ENCODE peak calls at places on chromosome 16, in four cellular contexts. One of them, this sample, is unnamed.

GRCh38 chr16:53058882-53059281 is 4.1 kb downstream of the CHD9 start:
- DNase-seq in tibial nerve: no peak
- DNase-seq in NCI-H1105: no peak
- DNase-seq in CD8-positive, alpha-beta memory T cell: no peak
- DNase-seq in this sample: no peak

GRCh38 chr16:66459878-66460277 is 32.8 kb downstream of the BEAN1 start:
- DNase-seq in NCI-H1105: no peak
- DNase-seq in tibial nerve: no peak
- DNase-seq in CD8-positive, alpha-beta memory T cell: no peak
- DNase-seq in this sample: no peak

GRCh38 chr16:58465817-58466216 is 34.1 kb upstream of the NDRG4 start:
- DNase-seq in tibial nerve: no peak
- DNase-seq in CD8-positive, alpha-beta memory T cell: no peak
- DNase-seq in NCI-H1105: no peak
- DNase-seq in this sample: no peak

GRCh38 chr16:2535644-2536021 is 2.2 kb upstream of the PDPK1 start:
- DNase-seq in CD8-positive, alpha-beta memory T cell: peak
- DNase-seq in tibial nerve: no peak
- DNase-seq in NCI-H1105: no peak
- DNase-seq in this sample: no peak

GRCh38 chr16:77663711-77664110 is 58.6 kb upstream of the NUDT7 start:
- DNase-seq in tibial nerve: no peak
- DNase-seq in NCI-H1105: no peak
- DNase-seq in CD8-positive, alpha-beta memory T cell: no peak
- DNase-seq in this sample: no peak

GRCh38 chr16:12311309-12311708 is 334.8 kb downstream of the SNX29 start:
- DNase-seq in NCI-H1105: no peak
- DNase-seq in tibial nerve: no peak
- DNase-seq in CD8-positive, alpha-beta memory T cell: no peak
- DNase-seq in this sample: no peak

GRCh38 chr16:72467157-72467759 is 295.3 kb upstream of the PMFBP1 start:
- DNase-seq in tibial nerve: no peak
- DNase-seq in CD8-positive, alpha-beta memory T cell: no peak
- DNase-seq in NCI-H1105: peak
- DNase-seq in this sample: no peak

GRCh38 chr16:30122621-30123160 is 329 bp downstream of the MAPK3 start:
- DNase-seq in CD8-positive, alpha-beta memory T cell: peak
- DNase-seq in tibial nerve: no peak
- DNase-seq in NCI-H1105: no peak
- DNase-seq in this sample: no peak

GRCh38 chr16:70453117-70453890 is 1.1 kb upstream of the FCSK start:
- DNase-seq in NCI-H1105: no peak
- DNase-seq in tibial nerve: no peak
- DNase-seq in CD8-positive, alpha-beta memory T cell: no peak
- DNase-seq in this sample: no peak

GRCh38 chr16:50505714-50506542 is 42.3 kb upstream of the NKD1 start:
- DNase-seq in CD8-positive, alpha-beta memory T cell: no peak
- DNase-seq in tibial nerve: no peak
- DNase-seq in NCI-H1105: no peak
- DNase-seq in this sample: no peak